ENCODE peak calls at places on chromosomes 5 and 9, in seven cellular contexts. U is GM06990; N is stimulated activated naive CD4-positive, alpha-beta T cell; A is amniotic stem cell; B is AG10803; K is CD4-positive, alpha-beta memory T cell; E is astrocyte of the spinal cord. D is an unnamed sample.

GRCh38 chr5:175867587-175868347 is 3.6 kb upstream of the CPLX2 start:
- DNase-seq in U (no peak), N (no peak), A (no peak), B (no peak), K (no peak), E (no peak), D (peak)

GRCh38 chr9:93259490-93260289 is 75.8 kb downstream of the WNK2 start:
- DNase-seq in U (no peak), N (no peak), A (no peak), B (no peak), K (no peak), E (no peak), D (no peak)

GRCh38 chr5:141889282-141889871 is 11.2 kb upstream of the PCDH1 start:
- DNase-seq in U (no peak), N (no peak), A (no peak), B (no peak), K (no peak), E (no peak), D (no peak)

GRCh38 chr9:92965759-92966517 is 18.6 kb downstream of the FGD3 start:
- DNase-seq in U (no peak), N (no peak), A (no peak), B (no peak), K (no peak), E (no peak), D (no peak)

GRCh38 chr9:99724640-99725039 is 97.0 kb upstream of the NR4A3 start:
- DNase-seq in U (no peak), N (no peak), A (no peak), B (no peak), K (no peak), E (no peak), D (no peak)

GRCh38 chr9:19481471-19481870 is 72.7 kb downstream of the ACER2 start:
- DNase-seq in U (no peak), N (no peak), A (no peak), B (no peak), K (no peak), E (no peak), D (no peak)

GRCh38 chr5:124878583-124879345 is 132.3 kb upstream of the ZNF608 start:
- DNase-seq in U (no peak), N (no peak), A (no peak), B (no peak), K (no peak), E (no peak), D (no peak)

GRCh38 chr9:116721411-116721810 is 34.3 kb downstream of the TRIM32 start:
- DNase-seq in U (no peak), N (no peak), A (no peak), B (no peak), K (no peak), E (no peak), D (no peak)

GRCh38 chr5:37789991-37790390 is 49.9 kb downstream of the GDNF start:
- DNase-seq in U (no peak), N (no peak), A (no peak), B (peak), K (no peak), E (no peak), D (no peak)

GRCh38 chr5:1227669-1228068 is 2.5 kb downstream of the SLC6A18 start:
- DNase-seq in U (no peak), N (no peak), A (no peak), B (peak), K (no peak), E (no peak), D (no peak)

D was measured in midbrain.